ENCODE peak calls at places on chromosomes 16 and 17, in ten cellular contexts. S, B, M, P, I, O, D, Q, C and J are unnamed samples.
A peak's percentile ranks its signal among the peaks of the same experiment; 100 is the strongest.

GRCh38 chr16:80992676-80993292 is 13.9 kb downstream of the CMC2 start:
- DNase-seq in C (no peak), Q (no peak), S (no peak), D (no peak), M (no peak), B (no peak), I (no peak), P (no peak), O (no peak), J (no peak)

GRCh38 chr16:67419502-67419901 is 3.2 kb upstream of the ZDHHC1 start:
- DNase-seq in B (no peak), I (no peak), D (peak; percentile 25), O (no peak), C (no peak), S (no peak), Q (no peak), P (no peak), M (no peak), J (no peak)

GRCh38 chr17:10126554-10127493 is 71.6 kb downstream of the GAS7 start:
- DNase-seq in B (no peak), M (no peak), I (no peak), Q (no peak), P (no peak), D (peak; percentile 88), C (no peak), S (no peak), O (no peak), J (no peak)

GRCh38 chr17:4175921-4176802 is 33.2 kb downstream of the CYB5D2 start:
- DNase-seq in B (no peak), Q (no peak), S (no peak), M (no peak), D (peak; percentile 45), O (no peak), I (no peak), P (no peak), C (peak; percentile 64), J (no peak)

GRCh38 chr16:63363738-63364137 is 1327.5 kb upstream of the CDH8 start:
- DNase-seq in B (no peak), I (no peak), O (peak; percentile 36), D (no peak), C (no peak), S (no peak), M (no peak), P (no peak), Q (no peak), J (no peak)

GRCh38 chr16:76386784-76387183 is 109.6 kb downstream of the CNTNAP4 start:
- DNase-seq in Q (no peak), M (no peak), S (no peak), I (peak; percentile 9), B (no peak), O (no peak), D (no peak), C (no peak), P (no peak), J (no peak)

GRCh38 chr17:38712593-38712992 is 7.5 kb downstream of the MLLT6 start:
- DNase-seq in I (no peak), S (no peak), B (no peak), P (no peak), M (no peak), O (no peak), Q (no peak), D (no peak), C (no peak), J (no peak)

GRCh38 chr17:17347956-17348871 is 45.0 kb downstream of the NT5M start:
- DNase-seq in O (no peak), P (no peak), M (no peak), B (no peak), I (no peak), D (no peak), Q (no peak), C (no peak), S (no peak), J (no peak)

GRCh38 chr17:35243459-35244204 is 760 bp downstream of the SLFN5 start:
- DNase-seq in S (peak; percentile 72), O (peak; percentile 61), M (no peak), B (peak; percentile 57), C (peak; percentile 59), D (peak; percentile 69), I (no peak), Q (peak; percentile 48), P (no peak), J (peak; percentile 81)

GRCh38 chr17:50107790-50108414 is 12.8 kb downstream of the PDK2 start:
- DNase-seq in S (no peak), M (no peak), Q (no peak), D (peak; percentile 69), C (no peak), O (no peak), I (no peak), B (no peak), P (no peak), J (no peak)

GRCh38 chr16:86029131-86029741 is 130.3 kb downstream of the IRF8 start:
- DNase-seq in D (peak; percentile 68), Q (peak; percentile 51), M (no peak), I (no peak), B (no peak), O (no peak), C (no peak), S (peak; percentile 9), P (no peak), J (no peak)

GRCh38 chr17:28492352-28493310 is 13.5 kb upstream of the FOXN1 start:
- DNase-seq in P (no peak), Q (no peak), O (no peak), M (no peak), C (no peak), S (no peak), B (no peak), I (no peak), D (no peak), J (no peak)